ENCODE peak calls at places on chromosomes 7 and 10, in four cellular contexts. One of them, this sample, is unnamed.

GRCh38 chr7:123271856-123272255 is 72.1 kb upstream of the SLC13A1 start:
- DNase-seq in HCT116: no peak
- DNase-seq in GM23338: no peak
- DNase-seq in K562: no peak
- DNase-seq in this sample: no peak

GRCh38 chr10:103104721-103105120 is 88.4 kb downstream of the NT5C2 start:
- DNase-seq in K562: no peak
- DNase-seq in GM23338: no peak
- DNase-seq in HCT116: no peak
- DNase-seq in this sample: no peak

GRCh38 chr10:122163182-122164027 is 107.7 kb upstream of the BTBD16 start:
- DNase-seq in K562: no peak
- DNase-seq in HCT116: no peak
- DNase-seq in GM23338: peak; percentile 96
- DNase-seq in this sample: no peak

GRCh38 chr10:77156406-77156879 is 481.2 kb downstream of the KCNMA1 start:
- DNase-seq in HCT116: no peak
- DNase-seq in GM23338: no peak
- DNase-seq in K562: no peak
- DNase-seq in this sample: no peak

GRCh38 chr7:27196287-27196739 is 3.6 kb downstream of the HOXA13 start:
- DNase-seq in K562: peak; percentile 70
- DNase-seq in HCT116: no peak
- DNase-seq in GM23338: peak; percentile 87
- DNase-seq in this sample: peak; percentile 83

GRCh38 chr7:105685099-105685609 is 103.9 kb upstream of the EFCAB10 start:
- DNase-seq in GM23338: no peak
- DNase-seq in HCT116: no peak
- DNase-seq in K562: no peak
- DNase-seq in this sample: no peak

GRCh38 chr10:87090779-87091178 is 3.9 kb downstream of the GLUD1 start:
- DNase-seq in GM23338: peak; percentile 10
- DNase-seq in K562: no peak
- DNase-seq in HCT116: no peak
- DNase-seq in this sample: no peak

GRCh38 chr7:11988186-11988585 is 156.2 kb upstream of the THSD7A start:
- DNase-seq in GM23338: no peak
- DNase-seq in K562: no peak
- DNase-seq in HCT116: no peak
- DNase-seq in this sample: no peak

GRCh38 chr10:84230359-84230758 is 5.0 kb upstream of the LRIT2 start:
- DNase-seq in GM23338: no peak
- DNase-seq in K562: no peak
- DNase-seq in HCT116: no peak
- DNase-seq in this sample: no peak

GRCh38 chr10:73744690-73744994 is 470 bp downstream of the SEC24C start:
- DNase-seq in GM23338: peak; percentile 85
- DNase-seq in K562: no peak
- DNase-seq in HCT116: no peak
- DNase-seq in this sample: peak; percentile 58

GRCh38 chr7:5425507-5426225 is 2.0 kb upstream of the TNRC18 start:
- DNase-seq in HCT116: no peak
- DNase-seq in GM23338: peak; percentile 95
- DNase-seq in K562: peak; percentile 63
- DNase-seq in this sample: peak; percentile 65

GRCh38 chr7:22725585-22725984 is 1.4 kb upstream of the IL6 start:
- DNase-seq in HCT116: peak; percentile 27
- DNase-seq in GM23338: peak; percentile 67
- DNase-seq in K562: peak; percentile 58
- DNase-seq in this sample: no peak

GRCh38 chr7:20786779-20787651 is at the start of gene SP8:
- DNase-seq in HCT116: no peak
- DNase-seq in GM23338: peak; percentile 90
- DNase-seq in K562: peak; percentile 89
- DNase-seq in this sample: no peak

GRCh38 chr10:81040947-81041346 is 503.2 kb downstream of the SH2D4B start:
- DNase-seq in K562: no peak
- DNase-seq in GM23338: no peak
- DNase-seq in HCT116: no peak
- DNase-seq in this sample: no peak

GRCh38 chr10:132421377-132422168 is 24.6 kb downstream of the PWWP2B start:
- DNase-seq in GM23338: no peak
- DNase-seq in K562: peak; percentile 71
- DNase-seq in HCT116: no peak
- DNase-seq in this sample: peak; percentile 90

GRCh38 chr10:132492323-132493035 is 45.1 kb upstream of the INPP5A start:
- DNase-seq in GM23338: no peak
- DNase-seq in K562: no peak
- DNase-seq in HCT116: no peak
- DNase-seq in this sample: no peak

GRCh38 chr10:14047431-14047830 is 283.3 kb downstream of the FRMD4A start:
- DNase-seq in GM23338: no peak
- DNase-seq in K562: no peak
- DNase-seq in HCT116: no peak
- DNase-seq in this sample: no peak

GRCh38 chr7:141676618-141677017 is 25.3 kb downstream of the DENND11 start:
- DNase-seq in GM23338: no peak
- DNase-seq in HCT116: no peak
- DNase-seq in K562: no peak
- DNase-seq in this sample: no peak

GRCh38 chr10:18719811-18720210 is 60.6 kb downstream of the ARL5B start:
- DNase-seq in K562: no peak
- DNase-seq in HCT116: no peak
- DNase-seq in GM23338: no peak
- DNase-seq in this sample: no peak

GRCh38 chr7:24700446-24701044 is 56.7 kb downstream of the GSDME start:
- DNase-seq in HCT116: no peak
- DNase-seq in GM23338: no peak
- DNase-seq in K562: no peak
- DNase-seq in this sample: no peak

GRCh38 chr7:92255308-92255707 is 9.5 kb downstream of the ANKIB1 start:
- DNase-seq in GM23338: no peak
- DNase-seq in K562: no peak
- DNase-seq in HCT116: no peak
- DNase-seq in this sample: no peak

GRCh38 chr10:67763499-67764011 is 67.6 kb upstream of the CTNNA3 start:
- DNase-seq in HCT116: no peak
- DNase-seq in GM23338: peak; percentile 74
- DNase-seq in K562: peak; percentile 28
- DNase-seq in this sample: peak; percentile 72

GRCh38 chr10:103512591-103513382 is 19.3 kb downstream of the NEURL1 start:
- DNase-seq in GM23338: no peak
- DNase-seq in K562: no peak
- DNase-seq in HCT116: no peak
- DNase-seq in this sample: peak; percentile 34

GRCh38 chr10:18157909-18158308 is 17.7 kb downstream of the CACNB2 start:
- DNase-seq in K562: no peak
- DNase-seq in GM23338: no peak
- DNase-seq in HCT116: no peak
- DNase-seq in this sample: no peak

GRCh38 chr7:142391191-142391992 is 133.5 kb upstream of the PRSS58 start:
- DNase-seq in HCT116: peak; percentile 23
- DNase-seq in GM23338: peak; percentile 84
- DNase-seq in K562: peak; percentile 50
- DNase-seq in this sample: no peak

GRCh38 chr10:43037942-43038782 is 38.7 kb upstream of the RET start:
- DNase-seq in K562: no peak
- DNase-seq in GM23338: no peak
- DNase-seq in HCT116: no peak
- DNase-seq in this sample: no peak

GRCh38 chr10:132785433-132786278 is at the start of gene NKX6-2:
- DNase-seq in GM23338: peak; percentile 61
- DNase-seq in K562: no peak
- DNase-seq in HCT116: no peak
- DNase-seq in this sample: no peak

GRCh38 chr7:150471886-150472285 is 21.5 kb downstream of the GIMAP8 start:
- DNase-seq in HCT116: no peak
- DNase-seq in GM23338: no peak
- DNase-seq in K562: no peak
- DNase-seq in this sample: no peak

GRCh38 chr7:27046854-27047549 is 48.8 kb downstream of the HOXA1 start:
- DNase-seq in GM23338: no peak
- DNase-seq in HCT116: peak; percentile 57
- DNase-seq in K562: no peak
- DNase-seq in this sample: no peak

GRCh38 chr7:55438085-55438764 is 73.1 kb downstream of the LANCL2 start:
- DNase-seq in GM23338: no peak
- DNase-seq in HCT116: no peak
- DNase-seq in K562: no peak
- DNase-seq in this sample: no peak

GRCh38 chr10:4041531-4042096 is 256.6 kb upstream of the KLF6 start:
- DNase-seq in GM23338: no peak
- DNase-seq in K562: no peak
- DNase-seq in HCT116: no peak
- DNase-seq in this sample: no peak

GRCh38 chr10:92847185-92847864 is 995 bp upstream of the EXOC6 start:
- DNase-seq in GM23338: no peak
- DNase-seq in K562: no peak
- DNase-seq in HCT116: no peak
- DNase-seq in this sample: no peak

GRCh38 chr10:102752934-102753664 is 9.4 kb downstream of the WBP1L start:
- DNase-seq in HCT116: no peak
- DNase-seq in GM23338: peak; percentile 75
- DNase-seq in K562: peak; percentile 19
- DNase-seq in this sample: no peak

DNA sequence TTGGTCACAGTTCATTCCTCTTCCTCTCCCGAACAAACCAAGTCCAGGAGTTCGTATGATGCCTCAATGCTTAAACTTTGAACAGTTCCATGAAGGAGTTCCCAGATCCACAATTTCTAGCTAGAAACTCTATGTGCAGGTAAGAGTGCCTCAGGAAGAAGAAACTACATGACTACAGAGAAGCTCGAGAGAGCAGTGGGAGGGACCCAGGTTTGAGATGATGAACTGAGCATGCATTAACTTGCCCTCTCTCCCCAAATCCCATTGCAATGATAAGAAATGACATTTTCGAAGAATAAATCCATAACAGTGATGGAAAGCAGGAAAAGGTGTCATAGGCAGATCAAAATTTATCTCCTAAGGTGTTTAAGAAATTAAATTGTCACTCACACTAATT is 140.6 kb upstream of the JCAD start:
- DNase-seq in K562: no peak
- DNase-seq in GM23338: no peak
- DNase-seq in HCT116: no peak
- DNase-seq in this sample: no peak
- H3K36me3 ChIP-seq in K562: no peaks in the 10 kb centered on the region
- H3K36me3 ChIP-seq in GM23338: peaks cover 5% of the 10 kb centered on the region
- H3K36me3 ChIP-seq in HCT116: no peaks in the 10 kb centered on the region
- H3K36me3 ChIP-seq in this sample: no peaks in the 10 kb centered on the region

GRCh38 chr7:98418636-98419315 is 17.9 kb upstream of the BAIAP2L1 start:
- DNase-seq in K562: peak; percentile 77
- DNase-seq in GM23338: no peak
- DNase-seq in HCT116: peak; percentile 99
- DNase-seq in this sample: peak; percentile 84

GRCh38 chr7:98409843-98410242 is 9.0 kb upstream of the BAIAP2L1 start:
- DNase-seq in GM23338: no peak
- DNase-seq in HCT116: no peak
- DNase-seq in K562: no peak
- DNase-seq in this sample: no peak

GRCh38 chr7:98418271-98418635 is 17.4 kb upstream of the BAIAP2L1 start:
- DNase-seq in HCT116: peak; percentile 47
- DNase-seq in GM23338: no peak
- DNase-seq in K562: no peak
- DNase-seq in this sample: no peak

DNA sequence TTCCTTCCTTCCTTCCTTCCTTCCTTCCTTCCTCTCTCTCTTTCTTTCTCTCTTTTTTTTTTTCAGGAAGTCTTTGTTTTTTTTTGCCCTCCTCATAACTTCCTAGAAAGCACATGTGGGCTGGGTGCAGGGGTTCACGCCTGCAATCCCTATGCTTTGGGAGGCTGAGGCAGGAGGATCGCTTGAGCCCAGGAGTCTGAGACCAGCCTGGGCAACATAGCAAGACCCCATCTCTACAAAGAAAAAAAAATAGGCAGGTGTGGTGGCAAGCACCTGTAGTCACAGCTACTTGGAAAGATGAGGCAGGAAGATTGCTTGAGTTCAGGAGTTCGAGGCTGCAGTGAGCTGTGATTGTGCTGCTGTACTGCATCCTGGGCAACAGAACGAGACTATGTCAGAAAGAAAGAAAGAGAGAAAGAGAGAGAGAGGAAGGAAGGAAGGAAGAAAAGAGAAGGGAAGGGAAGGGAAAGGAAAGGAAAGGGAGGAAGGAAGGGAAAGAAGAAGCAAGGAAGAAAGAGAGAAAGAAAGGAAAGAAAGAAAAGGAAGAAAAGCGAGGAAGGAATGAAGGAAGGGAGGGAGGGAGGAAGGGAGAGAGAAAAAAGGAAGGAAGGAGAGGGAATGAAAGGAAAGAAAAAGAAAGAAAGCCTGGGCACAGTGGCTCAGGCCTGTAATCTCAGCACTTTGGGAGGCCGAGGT is 13.5 kb upstream of the BAIAP2L1 start:
- DNase-seq in GM23338: no peak
- DNase-seq in K562: no peak
- DNase-seq in HCT116: no peak
- DNase-seq in this sample: no peak
- TF ChIP-seq POLR2AphosphoS5 in GM23338: no peak
- TF ChIP-seq POLR2AphosphoS5 in K562: no peak
- TF ChIP-seq POLR2AphosphoS5 in HCT116: no peak
- TF ChIP-seq POLR2AphosphoS5 in this sample: no peak

GRCh38 chr10:46014215-46014614 is 16.2 kb downstream of the NCOA4 start:
- DNase-seq in HCT116: no peak
- DNase-seq in GM23338: no peak
- DNase-seq in K562: no peak
- DNase-seq in this sample: no peak
- H3K36me3 ChIP-seq in HCT116: peaks cover 23% of the 10 kb centered on the region
- H3K36me3 ChIP-seq in GM23338: peaks cover 9% of the 10 kb centered on the region
- H3K36me3 ChIP-seq in K562: peaks cover 93% of the 10 kb centered on the region
- H3K36me3 ChIP-seq in this sample: peaks cover 49% of the 10 kb centered on the region

GRCh38 chr7:120949393-120949799 is 1.2 kb upstream of the ING3 start:
- DNase-seq in GM23338: no peak
- DNase-seq in HCT116: no peak
- DNase-seq in K562: no peak
- DNase-seq in this sample: no peak

GRCh38 chr7:120950539-120951308 is at the start of gene ING3:
- DNase-seq in K562: peak; percentile 98
- DNase-seq in GM23338: peak; percentile 99
- DNase-seq in HCT116: peak; percentile 95
- DNase-seq in this sample: peak; percentile 97

GRCh38 chr7:120950026-120950538 is 495 bp upstream of the ING3 start:
- DNase-seq in HCT116: no peak
- DNase-seq in GM23338: no peak
- DNase-seq in K562: no peak
- DNase-seq in this sample: no peak

GRCh38 chr7:120951826-120952225 is 1.2 kb downstream of the ING3 start:
- DNase-seq in K562: no peak
- DNase-seq in GM23338: no peak
- DNase-seq in HCT116: no peak
- DNase-seq in this sample: no peak

DNA sequence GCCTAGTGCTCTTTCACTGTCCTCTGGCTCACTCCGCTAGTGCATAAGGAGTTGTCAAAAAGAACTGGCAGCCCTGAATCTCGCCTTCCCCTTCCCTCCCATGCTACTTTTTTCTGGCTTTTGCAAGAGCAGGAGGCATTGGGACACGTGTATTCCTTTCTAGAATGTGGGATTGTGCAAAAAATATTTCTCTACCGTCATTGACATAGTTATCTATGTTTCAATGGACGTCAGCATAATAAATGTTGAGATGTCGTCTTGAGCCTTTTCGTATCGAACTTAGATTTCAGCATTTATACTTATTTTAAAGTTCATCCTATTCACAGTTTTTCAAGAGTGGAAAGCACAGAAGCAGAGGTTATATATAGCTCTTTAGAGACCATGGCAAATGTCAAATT is 731 bp downstream of the ING3 start:
- DNase-seq in K562: no peak
- DNase-seq in HCT116: no peak
- DNase-seq in GM23338: no peak
- DNase-seq in this sample: no peak
- TF ChIP-seq POLR2AphosphoS5 in K562: no peak
- TF ChIP-seq POLR2AphosphoS5 in HCT116: no peak
- TF ChIP-seq POLR2AphosphoS5 in GM23338: no peak
- TF ChIP-seq POLR2AphosphoS5 in this sample: no peak